ENCODE peak calls at places on chromosomes 12 and 14, in eight cellular contexts. R, E, X, S, Y, D, P and Z are unnamed samples.
A peak's percentile ranks its signal among the peaks of the same experiment; 100 is the strongest.

GRCh38 chr12:51382173-51382572 is 9.0 kb downstream of the GALNT6 start:
- DNase-seq in Y (no peak), D (no peak), E (no peak), R (no peak), X (no peak), P (no peak), S (no peak), Z (no peak)

GRCh38 chr12:130162267-130162666 is at the start of gene FZD10:
- DNase-seq in Y (peak; percentile 22), D (peak; percentile 71), R (no peak), E (no peak), P (no peak), X (peak; percentile 26), S (peak; percentile 32), Z (no peak)

GRCh38 chr12:56079729-56080555 is at the start of gene ERBB3:
- DNase-seq in P (peak; percentile 81), S (peak; percentile 36), D (peak; percentile 75), X (peak; percentile 90), Y (peak; percentile 65), R (peak; percentile 77), E (peak; percentile 87), Z (no peak)

GRCh38 chr14:58663494-58664111 is 25.8 kb downstream of the DACT1 start:
- DNase-seq in P (peak; percentile 90), R (no peak), D (no peak), Y (no peak), S (no peak), E (no peak), X (peak; percentile 21), Z (no peak)

GRCh38 chr12:12716151-12716844 is 870 bp upstream of the CDKN1B start:
- DNase-seq in S (peak; percentile 42), Y (no peak), P (peak; percentile 31), E (no peak), X (no peak), R (peak; percentile 93), D (no peak), Z (no peak)

GRCh38 chr14:60565211-60565610 is 56.3 kb downstream of the SIX6 start:
- DNase-seq in S (no peak), Y (no peak), P (peak; percentile 62), X (no peak), E (no peak), D (no peak), R (no peak), Z (no peak)

GRCh38 chr12:111616177-111616623 is 17.1 kb upstream of the ATXN2 start:
- DNase-seq in E (no peak), D (no peak), P (peak; percentile 21), Y (no peak), X (peak; percentile 12), S (peak; percentile 6), R (no peak), Z (no peak)

GRCh38 chr12:108046633-108047032 is 82.5 kb upstream of the WSCD2 start:
- DNase-seq in X (no peak), P (no peak), R (no peak), Y (no peak), D (no peak), S (peak; percentile 7), E (no peak), Z (no peak)

GRCh38 chr12:71476513-71476912 is 36.9 kb downstream of the LGR5 start:
- DNase-seq in P (peak; percentile 76), E (no peak), D (no peak), Y (peak; percentile 31), S (no peak), X (no peak), R (no peak), Z (no peak)

GRCh38 chr14:65100905-65101541 is 1.3 kb downstream of the MAX start:
- DNase-seq in D (no peak), S (no peak), E (no peak), R (peak; percentile 44), Y (no peak), P (no peak), X (no peak), Z (no peak)

GRCh38 chr14:35250319-35250718 is 41.9 kb upstream of the PSMA6 start:
- DNase-seq in R (peak; percentile 7), D (no peak), P (no peak), Y (no peak), X (no peak), S (no peak), E (no peak), Z (no peak)

GRCh38 chr12:129660961-129661360 is 242.9 kb downstream of the TMEM132D start:
- DNase-seq in P (no peak), R (no peak), E (no peak), X (no peak), D (no peak), S (no peak), Y (no peak), Z (no peak)

GRCh38 chr12:91883811-91884210 is 261.8 kb downstream of the BTG1 start:
- DNase-seq in P (peak; percentile 10), R (no peak), Y (no peak), X (no peak), D (no peak), E (no peak), S (no peak), Z (no peak)

GRCh38 chr12:131335456-131335855 is 375.4 kb upstream of the SFSWAP start:
- DNase-seq in D (no peak), R (no peak), E (no peak), X (no peak), P (no peak), S (no peak), Y (no peak), Z (no peak)

GRCh38 chr12:19186722-19187661 is 57.5 kb downstream of the PLEKHA5 start:
- DNase-seq in E (no peak), S (peak; percentile 32), Y (no peak), D (no peak), R (peak; percentile 71), P (peak; percentile 71), X (no peak), Z (no peak)

GRCh38 chr12:65518771-65519170 is 240.3 kb downstream of the MSRB3 start:
- DNase-seq in E (no peak), Y (no peak), R (no peak), S (no peak), X (no peak), D (no peak), P (no peak), Z (no peak)

GRCh38 chr14:59354666-59355065 is 110.5 kb downstream of the GPR135 start:
- DNase-seq in P (peak; percentile 88), Y (no peak), X (no peak), R (no peak), E (no peak), S (no peak), D (no peak), Z (no peak)

GRCh38 chr12:91565816-91566215 is 383.2 kb upstream of the DCN start:
- DNase-seq in D (no peak), X (no peak), Y (no peak), P (no peak), S (no peak), R (no peak), E (no peak), Z (no peak)

GRCh38 chr14:100628225-100628624 is 41.0 kb upstream of the BEGAIN start:
- DNase-seq in Y (no peak), R (no peak), S (no peak), X (no peak), E (no peak), D (no peak), P (no peak), Z (no peak)

GRCh38 chr14:88482524-88482923 is 72.3 kb downstream of the PTPN21 start:
- DNase-seq in Y (no peak), E (no peak), D (no peak), P (no peak), X (no peak), R (no peak), S (no peak), Z (no peak)

GRCh38 chr14:88551936-88552565 is 2.8 kb downstream of the PTPN21 start:
- DNase-seq in Y (peak; percentile 16), S (peak; percentile 13), R (peak; percentile 41), E (no peak), P (peak; percentile 19), D (no peak), X (no peak), Z (no peak)

GRCh38 chr12:16218934-16219718 is 58.4 kb downstream of the SLC15A5 start:
- DNase-seq in Y (no peak), R (no peak), E (no peak), P (no peak), D (no peak), S (no peak), X (no peak), Z (no peak)

GRCh38 chr12:21169878-21170472 is 39.0 kb downstream of the SLCO1B1 start:
- DNase-seq in D (no peak), Y (no peak), R (peak; percentile 64), P (peak; percentile 25), S (peak; percentile 21), E (no peak), X (peak; percentile 24), Z (no peak)

GRCh38 chr12:21165048-21165447 is 34.1 kb downstream of the SLCO1B1 start:
- DNase-seq in R (no peak), S (no peak), D (no peak), Y (no peak), E (no peak), X (no peak), P (no peak), Z (no peak)
- H3K4me1 ChIP-seq in R (no peaks in the 10 kb centered on the region), S (no peaks in the 10 kb centered on the region), D (no peaks in the 10 kb centered on the region), Y (no peaks in the 10 kb centered on the region), E (no peaks in the 10 kb centered on the region), X (no peaks in the 10 kb centered on the region), P (no peaks in the 10 kb centered on the region), Z (no peaks in the 10 kb centered on the region)

GRCh38 chr12:124509676-124510300 is 57.6 kb downstream of the NCOR2 start:
- DNase-seq in Y (peak; percentile 95), E (no peak), P (peak; percentile 70), X (peak; percentile 55), D (peak; percentile 74), S (peak; percentile 77), R (no peak), Z (no peak)
- TF ChIP-seq POLR2A in Y (peak; percentile 83), E (no peak), P (no peak), X (no peak), D (no peak), S (no peak), R (no peak), Z (no peak)

DNA sequence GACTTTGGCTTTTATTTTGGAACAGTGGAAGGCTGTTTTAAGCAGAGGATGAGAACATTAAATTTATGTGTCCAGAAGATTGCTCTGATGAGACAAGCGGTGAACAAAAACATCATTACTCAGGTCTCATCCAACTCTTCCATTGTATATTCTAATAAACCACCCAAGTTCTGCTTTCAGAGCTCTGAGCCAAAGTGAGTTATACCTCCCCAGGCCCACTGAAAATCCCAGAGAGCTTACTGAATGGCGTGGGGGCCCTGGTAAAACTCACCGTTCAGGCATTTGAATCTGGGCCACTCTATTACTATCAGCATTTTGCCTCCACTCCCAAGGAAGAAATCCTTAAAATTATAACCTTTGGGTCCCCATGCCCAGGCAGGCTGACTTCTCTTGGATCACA is 122.0 kb upstream of the HIF1A start:
- DNase-seq in R (no peak), P (no peak), Y (no peak), S (no peak), D (no peak), E (no peak), X (no peak), Z (no peak)
- H3K4me1 ChIP-seq in R (peaks cover 21% of the 10 kb centered on the region), P (peaks cover 39% of the 10 kb centered on the region), Y (no peaks in the 10 kb centered on the region), S (peaks cover 12% of the 10 kb centered on the region), D (peaks cover 22% of the 10 kb centered on the region), E (peaks cover 5% of the 10 kb centered on the region), X (peaks cover 25% of the 10 kb centered on the region), Z (peaks cover 42% of the 10 kb centered on the region)

DNA sequence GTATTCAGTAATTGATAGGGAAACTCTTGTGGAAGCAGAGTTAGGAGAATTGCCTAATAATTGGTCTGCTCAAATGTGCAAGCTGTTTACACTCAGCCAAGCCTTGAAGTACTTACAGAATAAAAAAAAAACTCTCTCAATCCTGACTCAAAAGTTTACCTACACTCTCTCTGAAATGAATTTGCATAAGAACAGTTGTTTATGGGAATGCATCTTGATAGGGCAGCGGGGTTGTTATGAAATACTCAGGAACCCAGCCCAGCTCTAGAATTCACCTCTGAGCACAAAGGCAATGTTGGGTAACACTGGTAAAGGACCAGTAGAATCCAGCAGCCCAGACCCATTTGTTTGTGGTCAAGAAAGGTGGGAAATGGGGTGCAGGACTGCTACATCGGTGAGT is 267.0 kb downstream of the CPNE8 start:
- DNase-seq in R (no peak), E (no peak), X (no peak), Y (no peak), S (no peak), P (no peak), D (no peak), Z (no peak)
- TF ChIP-seq POLR2A in R (no peak), E (no peak), X (no peak), Y (no peak), S (no peak), P (no peak), D (no peak), Z (no peak)